ENCODE peak calls at places on chromosomes 2 and 18, in five cellular contexts. E is B cell, W is RWPE1, C is GM20000, M is psoas muscle. Z is an unnamed sample.

GRCh38 chr2:113309655-113310387 is 31.1 kb upstream of the PAX8 start:
- DNase-seq in E (no peak), M (no peak), C (no peak), W (peak), Z (no peak)

GRCh38 chr2:228401065-228401912 is 219.8 kb upstream of the SPHKAP start:
- DNase-seq in C (peak), W (no peak), M (no peak), E (no peak), Z (no peak)

GRCh38 chr2:227462972-227463931 is 8.7 kb upstream of the AGFG1 start:
- DNase-seq in E (no peak), W (no peak), C (peak), M (no peak), Z (no peak)

GRCh38 chr2:172545408-172546075 is 10.3 kb upstream of the PDK1 start:
- DNase-seq in W (no peak), E (no peak), C (no peak), M (no peak), Z (no peak)

GRCh38 chr2:99841749-99842148 is 300.6 kb downstream of the AFF3 start:
- DNase-seq in W (no peak), E (no peak), C (no peak), M (no peak), Z (no peak)

GRCh38 chr18:38575648-38576047 is 1010.0 kb upstream of the CELF4 start:
- DNase-seq in M (no peak), W (no peak), C (no peak), E (no peak), Z (no peak)

GRCh38 chr2:120684691-120685402 is 50.8 kb upstream of the GLI2 start:
- DNase-seq in W (no peak), C (no peak), M (no peak), E (no peak), Z (no peak)

GRCh38 chr2:174339571-174339966 is 4.8 kb downstream of the SP9 start:
- DNase-seq in W (no peak), E (no peak), M (no peak), C (no peak), Z (no peak)

GRCh38 chr18:36580266-36580665 is 248.5 kb downstream of the TPGS2 start:
- DNase-seq in W (no peak), C (no peak), M (peak), E (no peak), Z (no peak)

GRCh38 chr2:55743583-55743982 is 49.9 kb upstream of the PNPT1 start:
- DNase-seq in E (no peak), W (no peak), C (peak), M (no peak), Z (no peak)

GRCh38 chr2:235098736-235099494 is 147.1 kb downstream of the SH3BP4 start:
- DNase-seq in E (no peak), W (no peak), M (no peak), C (no peak), Z (no peak)

GRCh38 chr2:177171418-177171865 is 41.2 kb upstream of the HNRNPA3 start:
- DNase-seq in M (no peak), E (no peak), W (no peak), C (no peak), Z (no peak)

GRCh38 chr2:120847700-120848321 is 112.1 kb downstream of the GLI2 start:
- DNase-seq in W (peak), E (no peak), M (no peak), C (no peak), Z (no peak)

GRCh38 chr2:64943387-64944150 is 45.6 kb upstream of the SLC1A4 start:
- DNase-seq in E (no peak), W (peak), C (no peak), M (peak), Z (no peak)

GRCh38 chr2:236874866-236875481 is 210.7 kb upstream of the COPS8 start:
- DNase-seq in M (no peak), E (no peak), W (no peak), C (no peak), Z (peak)

GRCh38 chr18:57585421-57585820 is 1.1 kb downstream of the FECH start:
- DNase-seq in C (no peak), W (no peak), E (no peak), M (no peak), Z (no peak)

GRCh38 chr2:227052879-227053278 is 111.1 kb downstream of the COL4A4 start:
- DNase-seq in C (no peak), M (no peak), W (no peak), E (no peak), Z (no peak)

GRCh38 chr2:120892271-120892966 is 156.8 kb downstream of the GLI2 start:
- DNase-seq in C (no peak), M (no peak), E (no peak), W (no peak), Z (no peak)

GRCh38 chr2:43127208-43127940 is 99.0 kb downstream of the ZFP36L2 start:
- DNase-seq in M (peak), E (peak), W (no peak), C (peak), Z (peak)

GRCh38 chr2:55838653-55839052 is 84.9 kb downstream of the EFEMP1 start:
- DNase-seq in M (no peak), W (peak), C (no peak), E (no peak), Z (no peak)

GRCh38 chr18:26005950-26006349 is 84.5 kb downstream of the SS18 start:
- DNase-seq in C (no peak), E (no peak), M (no peak), W (no peak), Z (no peak)

GRCh38 chr2:1808921-1809551 is 64.7 kb upstream of the PXDN start:
- DNase-seq in W (no peak), M (no peak), C (no peak), E (no peak), Z (no peak)

GRCh38 chr2:158204741-158205165 is 103.1 kb downstream of the UPP2 start:
- DNase-seq in C (no peak), W (no peak), M (no peak), E (no peak), Z (no peak)

GRCh38 chr2:71736091-71736878 is 282.9 kb downstream of the DYSF start:
- DNase-seq in M (no peak), W (no peak), C (no peak), E (no peak), Z (no peak)

GRCh38 chr18:63422862-63423304 is 607 bp upstream of the VPS4B start:
- DNase-seq in W (no peak), C (peak), E (no peak), M (no peak), Z (no peak)
- TF ChIP-seq CTCF in W (no peak), C (no peak), E (peak), M (no peak), Z (no peak)

DNA sequence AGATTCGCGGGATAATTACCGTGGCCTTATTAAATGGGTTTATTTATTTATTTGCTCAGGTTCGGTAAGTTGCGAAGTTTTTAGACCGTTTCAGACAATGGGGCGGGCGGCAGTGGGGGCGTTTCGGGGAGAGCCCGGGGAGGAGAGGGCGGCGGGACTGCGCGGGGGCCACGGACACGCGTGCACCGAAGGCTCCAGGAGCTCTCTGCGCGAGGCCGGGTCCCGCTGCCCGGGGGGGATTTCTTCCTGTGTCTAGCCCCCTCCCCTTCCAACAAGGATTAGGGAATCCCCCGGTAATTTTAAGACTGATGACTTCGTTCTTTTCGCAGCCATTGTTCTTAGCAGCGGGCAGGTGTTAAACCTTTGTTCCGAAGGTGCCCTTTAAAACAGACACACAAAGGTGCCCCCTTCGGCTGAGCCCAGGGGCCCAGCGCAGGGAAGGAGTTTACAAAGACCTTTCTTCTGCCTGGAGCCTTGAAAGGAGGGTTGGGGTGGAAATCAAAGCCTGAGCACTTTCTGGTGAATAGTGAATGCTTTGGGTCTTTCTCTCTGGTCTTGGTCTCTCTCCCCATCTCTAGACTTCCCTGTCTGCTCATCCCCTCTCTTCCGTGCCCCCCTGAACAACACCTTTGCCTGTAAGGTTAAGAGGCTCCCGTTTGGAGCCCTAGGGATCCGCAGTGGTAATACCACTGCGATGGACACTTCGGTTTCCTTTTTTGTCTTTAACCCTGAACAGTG is 2.1 kb downstream of the TRIB2 start:
- DNase-seq in C (no peak), E (peak), W (no peak), M (no peak), Z (peak)
- TF ChIP-seq CTCF in C (no peak), E (no peak), W (no peak), M (no peak), Z (no peak)

GRCh38 chr18:9706081-9706935 is 1.8 kb upstream of the RAB31 start:
- DNase-seq in C (no peak), E (no peak), M (no peak), W (no peak), Z (no peak)

GRCh38 chr18:9707381-9708056 is 582 bp upstream of the RAB31 start:
- DNase-seq in M (no peak), E (no peak), C (no peak), W (no peak), Z (peak)

GRCh38 chr18:9710037-9710436 is 1.9 kb downstream of the RAB31 start:
- DNase-seq in M (no peak), E (no peak), W (no peak), C (no peak), Z (no peak)

GRCh38 chr18:9708882-9709877 is 1.1 kb downstream of the RAB31 start:
- DNase-seq in M (no peak), E (peak), C (peak), W (no peak), Z (peak)

DNA sequence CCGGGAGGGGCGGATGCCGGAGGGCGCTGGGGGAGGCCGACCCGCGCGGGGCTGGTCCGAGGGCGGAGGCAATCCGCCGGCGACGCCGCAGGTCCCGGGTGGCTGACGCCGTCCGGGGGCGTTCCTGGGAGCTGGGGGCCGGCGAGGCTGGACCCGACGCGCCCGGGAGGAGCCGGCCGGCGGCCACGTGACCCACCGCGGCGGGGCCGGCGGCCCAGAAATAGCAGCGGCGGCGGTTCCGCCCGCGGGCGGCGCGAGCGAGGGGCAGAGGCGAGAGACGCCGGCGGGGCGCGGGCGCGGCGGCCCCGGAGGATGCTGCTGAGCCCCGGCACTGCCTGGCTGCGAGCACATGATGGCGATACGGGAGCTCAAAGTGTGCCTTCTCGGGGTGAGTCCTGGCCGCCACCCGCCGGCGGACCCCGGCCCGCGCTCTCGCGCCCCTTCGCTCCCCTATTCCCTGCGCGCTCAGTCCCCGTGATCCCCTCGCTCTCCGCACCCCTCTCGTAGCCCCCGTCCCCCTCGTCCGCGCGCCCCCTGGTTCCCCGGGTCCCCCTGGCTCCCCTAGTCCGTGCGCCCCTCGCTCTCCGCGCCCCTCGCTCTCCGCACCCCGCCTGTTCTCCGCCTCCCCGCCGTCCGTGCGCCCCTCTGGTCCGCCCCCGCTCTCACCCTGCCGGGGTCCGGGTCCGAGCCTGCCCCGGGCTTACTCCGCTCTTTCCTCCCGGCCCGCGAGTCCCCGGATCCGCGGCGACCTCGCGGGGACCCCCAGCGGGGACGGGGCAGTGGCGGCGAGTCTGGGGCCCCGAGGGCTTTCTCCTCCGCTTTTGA is at the start of gene RAB31:
- DNase-seq in W (peak), C (peak), E (peak), M (peak), Z (peak)
- TF ChIP-seq CTCF in W (no peak), C (no peak), E (no peak), M (no peak), Z (no peak)

GRCh38 chr2:135874966-135875365 is 1.3 kb downstream of the MCM6 start:
- DNase-seq in E (no peak), W (no peak), M (no peak), C (no peak), Z (no peak)

GRCh38 chr2:135875491-135876065 is 665 bp downstream of the MCM6 start:
- DNase-seq in E (peak), W (peak), M (peak), C (peak), Z (peak)

GRCh38 chr2:135870571-135870970 is 5.7 kb downstream of the MCM6 start:
- DNase-seq in M (no peak), C (no peak), W (no peak), E (no peak), Z (no peak)

DNA sequence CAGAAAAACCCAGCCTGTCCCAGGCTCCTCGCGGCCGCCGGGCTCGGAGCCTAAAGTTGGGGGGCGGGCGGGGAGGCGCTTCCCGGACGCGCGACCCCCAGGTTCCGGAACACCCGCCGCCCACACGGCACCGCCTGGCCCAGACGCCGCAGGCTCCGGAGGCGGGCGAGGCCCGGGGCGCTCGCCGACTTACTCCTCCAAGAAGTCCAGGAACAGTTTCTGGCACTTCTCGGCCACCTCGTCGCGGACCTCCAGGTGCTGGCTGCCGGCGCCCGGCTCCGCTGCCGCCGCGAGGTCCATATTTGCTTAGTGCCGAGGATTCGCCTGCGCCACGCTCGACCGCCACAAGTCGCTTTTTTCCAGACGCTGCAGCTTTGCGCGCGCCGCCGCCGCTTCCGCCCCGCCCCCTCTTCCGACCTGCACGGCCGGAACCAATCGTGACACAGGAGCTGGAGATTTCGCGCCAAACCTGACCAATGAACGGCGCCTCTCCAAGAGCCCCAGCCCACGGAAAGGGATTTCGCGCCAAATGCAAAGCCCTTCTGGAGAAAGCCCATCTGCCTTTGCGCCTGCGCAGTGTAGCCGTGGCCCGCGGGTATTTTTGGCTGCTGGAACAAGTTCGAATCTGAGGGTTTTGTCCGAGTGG is at the start of gene MCM6:
- DNase-seq in E (peak), C (peak), M (peak), W (peak), Z (peak)
- TF ChIP-seq CTCF in E (no peak), C (no peak), M (peak), W (no peak), Z (no peak)

DNA sequence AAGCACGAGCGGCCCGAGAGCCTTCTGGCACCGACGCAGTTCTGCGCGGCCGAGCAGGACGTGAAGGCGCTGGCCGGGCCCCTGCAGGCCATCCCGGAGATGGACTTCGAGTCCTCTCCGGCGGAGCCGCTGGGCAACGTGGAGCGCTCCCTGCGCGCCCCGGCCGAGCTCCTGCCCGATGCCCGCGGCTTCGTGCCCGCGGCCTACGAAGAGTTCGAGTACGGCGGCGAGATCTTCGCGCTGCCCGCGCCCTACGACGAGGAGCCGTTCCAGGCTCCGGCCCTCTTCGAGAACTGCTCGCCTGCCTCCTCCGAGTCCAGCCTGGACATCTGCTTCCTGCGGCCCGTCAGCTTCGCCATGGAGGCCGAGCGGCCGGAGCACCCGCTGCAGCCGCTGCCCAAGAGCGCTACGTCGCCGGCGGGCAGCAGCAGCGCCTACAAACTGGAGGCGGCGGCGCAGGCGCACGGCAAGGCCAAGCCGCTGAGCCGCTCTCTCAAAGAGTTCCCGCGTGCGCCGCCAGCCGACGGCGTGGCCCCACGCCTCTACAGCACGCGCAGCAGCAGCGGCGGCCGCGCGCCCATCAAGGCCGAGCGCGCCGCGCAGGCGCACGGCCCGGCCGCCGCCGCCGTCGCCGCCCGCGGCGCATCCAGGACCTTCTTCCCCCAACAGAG is 70.4 kb downstream of the ARHGEF33 start:
- DNase-seq in E (peak), W (peak), M (peak), C (peak), Z (peak)
- TF ChIP-seq CTCF in E (no peak), W (no peak), M (no peak), C (peak), Z (no peak)

GRCh38 chr18:11726556-11726955 is 37.5 kb downstream of the GNAL start:
- DNase-seq in M (no peak), W (peak), E (no peak), C (no peak), Z (no peak)

GRCh38 chr18:11733031-11733430 is 44.0 kb downstream of the GNAL start:
- DNase-seq in W (peak), C (peak), M (peak), E (peak), Z (peak)

GRCh38 chr18:11729556-11729955 is 40.5 kb downstream of the GNAL start:
- DNase-seq in C (no peak), E (no peak), W (no peak), M (no peak), Z (no peak)

GRCh38 chr18:11728247-11728646 is 39.2 kb downstream of the GNAL start:
- DNase-seq in M (no peak), E (no peak), W (peak), C (no peak), Z (peak)
- TF ChIP-seq CTCF in M (no peak), E (no peak), W (no peak), C (no peak), Z (no peak)

DNA sequence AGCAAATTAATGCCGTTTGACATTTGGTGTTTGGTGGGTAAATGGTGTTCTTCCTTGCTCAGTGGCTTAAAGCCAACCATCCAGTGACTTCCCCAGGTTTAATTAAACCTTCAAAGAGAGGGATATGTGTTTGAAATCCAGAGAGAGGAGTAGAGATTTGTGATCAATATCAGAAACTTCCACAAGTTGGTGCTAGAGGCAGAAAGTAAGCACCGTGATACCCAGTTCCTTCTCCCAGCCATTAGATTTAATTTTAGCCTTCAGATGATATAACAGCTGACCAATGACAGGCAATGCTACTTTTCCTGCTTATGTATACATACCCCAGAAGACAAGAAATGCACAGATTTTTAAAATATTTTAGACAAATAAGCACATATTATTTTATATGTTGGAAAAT is 398.5 kb downstream of the CDH2 start:
- DNase-seq in M (no peak), E (no peak), C (no peak), W (peak), Z (no peak)
- TF ChIP-seq CTCF in M (peak), E (no peak), C (no peak), W (peak), Z (no peak)